ENCODE peak calls at places on chromosomes 4 and X, in ten cellular contexts. One of them, this sample, is unnamed.

GRCh38 chr4:72513227-72513626 is 55.8 kb downstream of the ADAMTS3 start:
- DNase-seq in T1000: no peak
- DNase-seq in putamen: no peak
- DNase-seq in Calu3: no peak
- DNase-seq in effector memory CD8-positive, alpha-beta T cell: no peak
- DNase-seq in activated T-cell treated with anti-CD3 and anti-CD28 coated beads, Interleukin-2, amount 50 U/mL, for 48 hours: no peak
- DNase-seq in neural crest cell: no peak
- DNase-seq in activated CD8-positive, alpha-beta memory T cell treated with anti-CD3 and anti-CD28 coated beads, Interleukin-2, amount 10 ng/mL, durations not matched to agents 7 days and 5 days: no peak
- DNase-seq in CD8-positive, alpha-beta memory T cell: no peak
- DNase-seq in T-helper 22 cell: no peak
- DNase-seq in this sample: no peak

GRCh38 chrX:154477891-154478477 is 1.1 kb downstream of the LAGE3 start:
- DNase-seq in neural crest cell: no peak
- DNase-seq in activated CD8-positive, alpha-beta memory T cell treated with anti-CD3 and anti-CD28 coated beads, Interleukin-2, amount 10 ng/mL, durations not matched to agents 7 days and 5 days: no peak
- DNase-seq in T-helper 22 cell: no peak
- DNase-seq in putamen: no peak
- DNase-seq in activated T-cell treated with anti-CD3 and anti-CD28 coated beads, Interleukin-2, amount 50 U/mL, for 48 hours: no peak
- DNase-seq in Calu3: no peak
- DNase-seq in effector memory CD8-positive, alpha-beta T cell: no peak
- DNase-seq in T1000: no peak
- DNase-seq in CD8-positive, alpha-beta memory T cell: no peak
- DNase-seq in this sample: no peak

GRCh38 chr4:28010543-28011235 is 1150.0 kb downstream of the STIM2 start:
- DNase-seq in Calu3: no peak
- DNase-seq in T1000: no peak
- DNase-seq in putamen: no peak
- DNase-seq in CD8-positive, alpha-beta memory T cell: no peak
- DNase-seq in activated CD8-positive, alpha-beta memory T cell treated with anti-CD3 and anti-CD28 coated beads, Interleukin-2, amount 10 ng/mL, durations not matched to agents 7 days and 5 days: no peak
- DNase-seq in T-helper 22 cell: no peak
- DNase-seq in effector memory CD8-positive, alpha-beta T cell: no peak
- DNase-seq in activated T-cell treated with anti-CD3 and anti-CD28 coated beads, Interleukin-2, amount 50 U/mL, for 48 hours: no peak
- DNase-seq in neural crest cell: no peak
- DNase-seq in this sample: no peak

GRCh38 chrX:19616959-19617358 is 101.7 kb upstream of the MAP3K15 start:
- DNase-seq in activated CD8-positive, alpha-beta memory T cell treated with anti-CD3 and anti-CD28 coated beads, Interleukin-2, amount 10 ng/mL, durations not matched to agents 7 days and 5 days: no peak
- DNase-seq in T1000: no peak
- DNase-seq in Calu3: no peak
- DNase-seq in effector memory CD8-positive, alpha-beta T cell: no peak
- DNase-seq in CD8-positive, alpha-beta memory T cell: no peak
- DNase-seq in putamen: no peak
- DNase-seq in T-helper 22 cell: no peak
- DNase-seq in activated T-cell treated with anti-CD3 and anti-CD28 coated beads, Interleukin-2, amount 50 U/mL, for 48 hours: no peak
- DNase-seq in neural crest cell: no peak
- DNase-seq in this sample: no peak

GRCh38 chr4:77819409-77819835 is 254 bp upstream of the CNOT6L start:
- DNase-seq in activated T-cell treated with anti-CD3 and anti-CD28 coated beads, Interleukin-2, amount 50 U/mL, for 48 hours: peak; percentile 65
- DNase-seq in putamen: no peak
- DNase-seq in T-helper 22 cell: peak; percentile 78
- DNase-seq in neural crest cell: no peak
- DNase-seq in CD8-positive, alpha-beta memory T cell: no peak
- DNase-seq in T1000: no peak
- DNase-seq in effector memory CD8-positive, alpha-beta T cell: peak; percentile 88
- DNase-seq in Calu3: peak; percentile 27
- DNase-seq in activated CD8-positive, alpha-beta memory T cell treated with anti-CD3 and anti-CD28 coated beads, Interleukin-2, amount 10 ng/mL, durations not matched to agents 7 days and 5 days: peak; percentile 58
- DNase-seq in this sample: no peak

GRCh38 chr4:82284858-82285805 is 88.7 kb downstream of the HNRNPD start:
- DNase-seq in activated CD8-positive, alpha-beta memory T cell treated with anti-CD3 and anti-CD28 coated beads, Interleukin-2, amount 10 ng/mL, durations not matched to agents 7 days and 5 days: peak; percentile 99
- DNase-seq in putamen: peak; percentile 97
- DNase-seq in neural crest cell: peak; percentile 99
- DNase-seq in activated T-cell treated with anti-CD3 and anti-CD28 coated beads, Interleukin-2, amount 50 U/mL, for 48 hours: peak; percentile 100
- DNase-seq in T1000: peak; percentile 98
- DNase-seq in CD8-positive, alpha-beta memory T cell: peak; percentile 99
- DNase-seq in T-helper 22 cell: peak; percentile 97
- DNase-seq in effector memory CD8-positive, alpha-beta T cell: peak; percentile 100
- DNase-seq in Calu3: peak; percentile 98
- DNase-seq in this sample: peak; percentile 83

GRCh38 chr4:154344686-154345085 is 146.9 kb downstream of the DCHS2 start:
- DNase-seq in T1000: no peak
- DNase-seq in activated CD8-positive, alpha-beta memory T cell treated with anti-CD3 and anti-CD28 coated beads, Interleukin-2, amount 10 ng/mL, durations not matched to agents 7 days and 5 days: no peak
- DNase-seq in effector memory CD8-positive, alpha-beta T cell: no peak
- DNase-seq in activated T-cell treated with anti-CD3 and anti-CD28 coated beads, Interleukin-2, amount 50 U/mL, for 48 hours: no peak
- DNase-seq in neural crest cell: no peak
- DNase-seq in T-helper 22 cell: no peak
- DNase-seq in putamen: no peak
- DNase-seq in CD8-positive, alpha-beta memory T cell: no peak
- DNase-seq in Calu3: no peak
- DNase-seq in this sample: peak; percentile 12

GRCh38 chr4:48090621-48091020 is 43.4 kb downstream of the TXK start:
- DNase-seq in activated CD8-positive, alpha-beta memory T cell treated with anti-CD3 and anti-CD28 coated beads, Interleukin-2, amount 10 ng/mL, durations not matched to agents 7 days and 5 days: no peak
- DNase-seq in effector memory CD8-positive, alpha-beta T cell: no peak
- DNase-seq in Calu3: no peak
- DNase-seq in activated T-cell treated with anti-CD3 and anti-CD28 coated beads, Interleukin-2, amount 50 U/mL, for 48 hours: no peak
- DNase-seq in CD8-positive, alpha-beta memory T cell: no peak
- DNase-seq in T1000: no peak
- DNase-seq in neural crest cell: no peak
- DNase-seq in putamen: no peak
- DNase-seq in T-helper 22 cell: no peak
- DNase-seq in this sample: no peak

GRCh38 chrX:78357342-78358055 is 30.1 kb upstream of the CYSLTR1 start:
- DNase-seq in putamen: no peak
- DNase-seq in activated T-cell treated with anti-CD3 and anti-CD28 coated beads, Interleukin-2, amount 50 U/mL, for 48 hours: no peak
- DNase-seq in CD8-positive, alpha-beta memory T cell: no peak
- DNase-seq in Calu3: no peak
- DNase-seq in activated CD8-positive, alpha-beta memory T cell treated with anti-CD3 and anti-CD28 coated beads, Interleukin-2, amount 10 ng/mL, durations not matched to agents 7 days and 5 days: no peak
- DNase-seq in neural crest cell: no peak
- DNase-seq in T-helper 22 cell: no peak
- DNase-seq in T1000: no peak
- DNase-seq in effector memory CD8-positive, alpha-beta T cell: no peak
- DNase-seq in this sample: no peak

GRCh38 chr4:168203233-168203911 is 111.0 kb downstream of the ANXA10 start:
- DNase-seq in neural crest cell: no peak
- DNase-seq in putamen: no peak
- DNase-seq in T-helper 22 cell: no peak
- DNase-seq in Calu3: no peak
- DNase-seq in T1000: no peak
- DNase-seq in activated T-cell treated with anti-CD3 and anti-CD28 coated beads, Interleukin-2, amount 50 U/mL, for 48 hours: no peak
- DNase-seq in effector memory CD8-positive, alpha-beta T cell: no peak
- DNase-seq in activated CD8-positive, alpha-beta memory T cell treated with anti-CD3 and anti-CD28 coated beads, Interleukin-2, amount 10 ng/mL, durations not matched to agents 7 days and 5 days: no peak
- DNase-seq in CD8-positive, alpha-beta memory T cell: no peak
- DNase-seq in this sample: no peak

This sample was measured in HuH-7.